ENCODE peak calls at places on chromosomes 11 and 22, in seven cellular contexts. L, S, Y, X, P, K and G are unnamed samples.

GRCh38 chr11:94129505-94130335 is 1.1 kb downstream of the PANX1 start:
- DNase-seq in S (no peak), Y (no peak), X (no peak), K (no peak), L (no peak), P (peak; percentile 90), G (peak; percentile 89)

GRCh38 chr11:95684701-95685100 is 104.9 kb downstream of the FAM76B start:
- DNase-seq in K (no peak), Y (no peak), S (no peak), L (no peak), P (no peak), X (no peak), G (no peak)

GRCh38 chr11:134207538-134208239 is 16.1 kb downstream of the NCAPD3 start:
- DNase-seq in Y (no peak), L (no peak), P (peak; percentile 78), X (no peak), K (no peak), S (no peak), G (no peak)

GRCh38 chr11:121672630-121673487 is 220.1 kb upstream of the SORL1-AS1 start:
- DNase-seq in X (peak; percentile 35), K (peak; percentile 50), Y (no peak), S (peak; percentile 49), L (no peak), P (no peak), G (peak; percentile 92)

GRCh38 chr11:100105605-100106358 is 581.3 kb upstream of the ARHGAP42 start:
- DNase-seq in S (no peak), P (peak; percentile 69), L (no peak), K (no peak), X (no peak), Y (no peak), G (no peak)

GRCh38 chr11:124753207-124753606 is 1.2 kb upstream of the VSIG2 start:
- DNase-seq in Y (no peak), S (no peak), X (no peak), P (peak; percentile 34), K (no peak), L (no peak), G (no peak)

GRCh38 chr11:3022982-3023381 is 30.9 kb upstream of the NAP1L4 start:
- DNase-seq in X (no peak), K (no peak), P (no peak), S (no peak), L (no peak), Y (no peak), G (no peak)

GRCh38 chr11:34466802-34467488 is 28.2 kb downstream of the CAT start:
- DNase-seq in L (no peak), K (no peak), P (no peak), X (no peak), S (no peak), Y (no peak), G (no peak)

GRCh38 chr11:96752221-96752620 is 362.4 kb downstream of the JRKL start:
- DNase-seq in P (no peak), L (no peak), S (no peak), Y (no peak), X (no peak), K (no peak), G (no peak)

GRCh38 chr11:120235024-120235628 is 4.8 kb upstream of the POU2F3 start:
- DNase-seq in X (no peak), Y (peak; percentile 90), S (no peak), K (peak; percentile 67), P (peak; percentile 97), L (no peak), G (no peak)

GRCh38 chr11:96152623-96153022 is 190.4 kb downstream of the MAML2 start:
- DNase-seq in P (no peak), X (no peak), L (no peak), S (no peak), Y (no peak), K (no peak), G (no peak)

GRCh38 chr22:24159650-24160049 is 21.6 kb upstream of the SUSD2 start:
- DNase-seq in K (no peak), Y (no peak), X (no peak), P (no peak), L (no peak), S (no peak), G (no peak)

GRCh38 chr11:11789735-11790369 is 51.9 kb upstream of the USP47 start:
- DNase-seq in S (no peak), K (no peak), Y (no peak), L (no peak), P (peak; percentile 54), X (no peak), G (peak; percentile 24)

GRCh38 chr11:65891180-65892136 is 985 bp downstream of the CCDC85B start:
- DNase-seq in Y (peak; percentile 81), L (no peak), S (peak; percentile 46), P (peak; percentile 81), X (peak; percentile 78), K (no peak), G (no peak)

GRCh38 chr11:99432677-99433076 is 411.9 kb downstream of the CNTN5 start:
- DNase-seq in Y (no peak), P (no peak), K (peak; percentile 70), X (no peak), S (no peak), L (no peak), G (no peak)

GRCh38 chr22:45223304-45224117 is 17.2 kb downstream of the KIAA0930 start:
- DNase-seq in P (peak; percentile 38), L (no peak), S (no peak), Y (no peak), X (no peak), K (no peak), G (no peak)

GRCh38 chr11:67252831-67253239 is 13.4 kb upstream of the GRK2 start:
- DNase-seq in L (no peak), P (peak; percentile 70), S (no peak), Y (no peak), K (peak; percentile 53), X (peak; percentile 52), G (no peak)

GRCh38 chr11:62472063-62472884 is 53.4 kb downstream of the SCGB1A1 start:
- DNase-seq in Y (no peak), L (no peak), X (no peak), S (no peak), P (no peak), K (no peak), G (no peak)

GRCh38 chr11:66637557-66638176 is 836 bp upstream of the RBM4 start:
- DNase-seq in P (peak; percentile 50), S (no peak), L (no peak), X (no peak), Y (no peak), K (no peak), G (no peak)

GRCh38 chr22:44909241-44909640 is 100.6 kb downstream of the PHF21B start:
- DNase-seq in X (no peak), S (no peak), Y (no peak), L (no peak), K (no peak), P (peak; percentile 6), G (no peak)

GRCh38 chr11:96114178-96115070 is 190.5 kb upstream of the MTMR2 start:
- DNase-seq in Y (no peak), L (no peak), P (no peak), K (no peak), S (no peak), X (no peak), G (no peak)

GRCh38 chr11:62958547-62959071 is 26.2 kb downstream of the SLC22A6 start:
- DNase-seq in P (no peak), X (peak; percentile 32), L (no peak), S (no peak), K (no peak), Y (no peak), G (no peak)

GRCh38 chr11:2380396-2380795 is 3.3 kb downstream of the CD81 start:
- DNase-seq in L (no peak), Y (peak; percentile 67), P (no peak), K (no peak), S (no peak), X (no peak), G (no peak)

GRCh38 chr22:46537221-46537945 is at the start of gene CELSR1:
- DNase-seq in P (peak; percentile 87), S (no peak), Y (no peak), X (no peak), L (no peak), K (no peak), G (no peak)

GRCh38 chr11:1435820-1436467 is 46.2 kb downstream of the BRSK2 start:
- DNase-seq in Y (no peak), S (no peak), P (peak; percentile 81), K (no peak), L (no peak), X (no peak), G (no peak)

GRCh38 chr11:13008625-13009475 is at the start of gene RASSF10:
- DNase-seq in X (peak; percentile 68), S (no peak), P (peak; percentile 98), Y (peak; percentile 48), K (peak; percentile 68), L (no peak), G (no peak)

GRCh38 chr22:48449466-48450187 is 1378.0 kb downstream of the BRD1 start:
- DNase-seq in S (no peak), X (no peak), Y (no peak), P (no peak), K (no peak), L (no peak), G (no peak)
- H3K9me3 ChIP-seq in S (no peaks in the 10 kb centered on the region), X (no peaks in the 10 kb centered on the region), Y (no peaks in the 10 kb centered on the region), P (no peaks in the 10 kb centered on the region), K (no peaks in the 10 kb centered on the region), L (no peaks in the 10 kb centered on the region), G (no peaks in the 10 kb centered on the region)

GRCh38 chr22:29787371-29787980 is 20.3 kb downstream of the UQCR10 start:
- DNase-seq in X (no peak), Y (no peak), K (no peak), P (no peak), S (no peak), L (no peak), G (no peak)
- TF ChIP-seq CTCF in X (no peak), Y (no peak), K (no peak), P (no peak), S (no peak), L (no peak), G (no peak)

GRCh38 chr11:43579919-43580276 is 100.6 kb upstream of the HSD17B12 start:
- DNase-seq in K (no peak), X (no peak), S (no peak), L (no peak), P (no peak), Y (no peak), G (peak; percentile 47)

GRCh38 chr11:43582837-43583462 is 97.6 kb upstream of the HSD17B12 start:
- DNase-seq in S (no peak), K (no peak), L (no peak), X (no peak), Y (peak; percentile 58), P (peak; percentile 77), G (peak; percentile 80)

GRCh38 chr11:43582024-43582836 is 98.3 kb upstream of the HSD17B12 start:
- DNase-seq in L (no peak), S (no peak), P (peak; percentile 61), Y (peak; percentile 45), K (no peak), X (no peak), G (peak; percentile 84)

GRCh38 chr11:43580735-43581369 is 99.7 kb upstream of the HSD17B12 start:
- DNase-seq in S (no peak), P (peak; percentile 78), K (no peak), L (no peak), X (no peak), Y (peak; percentile 65), G (peak; percentile 87)

GRCh38 chr11:43581370-43582023 is 99.0 kb upstream of the HSD17B12 start:
- DNase-seq in K (no peak), S (no peak), L (no peak), Y (no peak), X (no peak), P (no peak), G (peak; percentile 89)
- H3K4me3 ChIP-seq in K (no peak overlapping the region), S (peak overlapping the region; percentile 34), L (no peak overlapping the region), Y (no peak overlapping the region), X (peak overlapping the region; percentile 38), P (peak overlapping the region; percentile 76), G (peak overlapping the region; percentile 26)

GRCh38 chr22:49353185-49353584 is 474.5 kb downstream of the BRD1 start:
- DNase-seq in S (no peak), X (no peak), K (no peak), L (no peak), Y (no peak), P (peak; percentile 20), G (no peak)
- H3K9me3 ChIP-seq in S (no peaks in the 10 kb centered on the region), X (no peaks in the 10 kb centered on the region), K (no peaks in the 10 kb centered on the region), L (no peaks in the 10 kb centered on the region), Y (no peaks in the 10 kb centered on the region), P (no peaks in the 10 kb centered on the region), G (no peaks in the 10 kb centered on the region)